ENCODE peak calls at places on chromosomes 5 and 9, in five cellular contexts. F is H1, G is AG09309, N is WTC11, M is uterus. X is an unnamed sample.

GRCh38 chr5:138918680-138919079 is 43.5 kb upstream of the LRRTM2 start:
- DNase-seq in F (no peak), G (no peak), N (no peak), M (no peak), X (no peak)

GRCh38 chr9:127637322-127637847 is 25.3 kb downstream of the STXBP1 start:
- DNase-seq in F (no peak), G (peak), N (no peak), M (peak), X (peak)

GRCh38 chr9:106954562-106954961 is 91.6 kb downstream of the ZNF462 start:
- DNase-seq in F (no peak), G (no peak), N (no peak), M (no peak), X (no peak)

GRCh38 chr5:134127376-134127861 is 12.9 kb downstream of the TCF7 start:
- DNase-seq in F (no peak), G (no peak), N (no peak), M (no peak), X (no peak)

GRCh38 chr5:137214446-137215189 is 284.5 kb downstream of the SPOCK1 start:
- DNase-seq in F (no peak), G (no peak), N (no peak), M (no peak), X (no peak)

GRCh38 chr5:54616031-54616430 is 98.5 kb downstream of the SNX18 start:
- DNase-seq in F (no peak), G (peak), N (no peak), M (peak), X (peak)

GRCh38 chr5:116518423-116518822 is 56.2 kb downstream of the SEMA6A start:
- DNase-seq in F (no peak), G (no peak), N (no peak), M (no peak), X (no peak)

GRCh38 chr5:154712518-154713437 is 42.4 kb upstream of the LARP1 start:
- DNase-seq in F (peak), G (no peak), N (peak), M (no peak), X (peak)

GRCh38 chr5:170446365-170446764 is 57.2 kb upstream of the KCNMB1 start:
- DNase-seq in F (no peak), G (no peak), N (no peak), M (no peak), X (no peak)

GRCh38 chr5:94672746-94673145 is 54.3 kb downstream of the SLF1 start:
- DNase-seq in F (no peak), G (no peak), N (no peak), M (no peak), X (no peak)

GRCh38 chr5:136047858-136048257 is 19.1 kb downstream of the TGFBI start:
- DNase-seq in F (no peak), G (no peak), N (no peak), M (peak), X (no peak)

GRCh38 chr9:123473226-123473625 is 117.2 kb downstream of the CRB2 start:
- DNase-seq in F (no peak), G (no peak), N (no peak), M (no peak), X (no peak)

GRCh38 chr9:131310833-131311554 is 21.5 kb downstream of the PLPP7 start:
- DNase-seq in F (no peak), G (no peak), N (no peak), M (no peak), X (no peak)

GRCh38 chr9:94881023-94881422 is 154.5 kb downstream of the AOPEP start:
- DNase-seq in F (peak), G (no peak), N (no peak), M (no peak), X (peak)

GRCh38 chr9:137602661-137603060 is 2.8 kb upstream of the ARRDC1 start:
- DNase-seq in F (no peak), G (no peak), N (no peak), M (no peak), X (no peak)

GRCh38 chr5:132526290-132526973 is 16.9 kb downstream of the IL5 start:
- DNase-seq in F (peak), G (no peak), N (peak), M (peak), X (peak)

GRCh38 chr5:169988947-169989346 is 8.7 kb upstream of the INSYN2B start:
- DNase-seq in F (no peak), G (no peak), N (no peak), M (no peak), X (no peak)

GRCh38 chr5:81524015-81524414 is 130.1 kb upstream of the ACOT12 start:
- DNase-seq in F (no peak), G (no peak), N (no peak), M (no peak), X (no peak)

GRCh38 chr5:135709998-135710670 is 124.3 kb upstream of the SLC25A48 start:
- DNase-seq in F (no peak), G (no peak), N (no peak), M (no peak), X (no peak)

GRCh38 chr9:136945333-136946227 is 537 bp downstream of the C8G start:
- DNase-seq in F (peak), G (no peak), N (no peak), M (no peak), X (no peak)

GRCh38 chr9:37036237-37037136 is 2.4 kb upstream of the PAX5 start:
- DNase-seq in F (peak), G (no peak), N (peak), M (no peak), X (no peak)

GRCh38 chr5:14063117-14063516 is 80.0 kb upstream of the TRIO start:
- DNase-seq in F (no peak), G (no peak), N (no peak), M (no peak), X (peak)

GRCh38 chr9:84917366-84918063 is 248.0 kb downstream of the NTRK2 start:
- DNase-seq in F (no peak), G (no peak), N (no peak), M (no peak), X (no peak)

GRCh38 chr5:149211566-149211965 is 60.1 kb upstream of the AFAP1L1 start:
- DNase-seq in F (no peak), G (peak), N (no peak), M (no peak), X (peak)

GRCh38 chr5:151151793-151152192 is 5.8 kb downstream of the ANXA6 start:
- DNase-seq in F (no peak), G (no peak), N (no peak), M (no peak), X (peak)

GRCh38 chr5:151770383-151771258 is 1.1 kb upstream of the G3BP1 start:
- DNase-seq in F (peak), G (no peak), N (peak), M (peak), X (peak)

GRCh38 chr5:38258319-38259061 is at the start of gene EGFLAM:
- DNase-seq in F (peak), G (no peak), N (peak), M (no peak), X (no peak)

GRCh38 chr5:73312146-73312871 is 136.3 kb downstream of the FOXD1 start:
- DNase-seq in F (no peak), G (peak), N (peak), M (no peak), X (peak)

GRCh38 chr5:38660194-38660668 is 103.8 kb upstream of the LIFR start:
- DNase-seq in F (no peak), G (no peak), N (peak), M (no peak), X (no peak)

GRCh38 chr9:23123048-23123632 is 676.5 kb downstream of the DMRTA1 start:
- DNase-seq in F (peak), G (no peak), N (peak), M (no peak), X (peak)

DNA sequence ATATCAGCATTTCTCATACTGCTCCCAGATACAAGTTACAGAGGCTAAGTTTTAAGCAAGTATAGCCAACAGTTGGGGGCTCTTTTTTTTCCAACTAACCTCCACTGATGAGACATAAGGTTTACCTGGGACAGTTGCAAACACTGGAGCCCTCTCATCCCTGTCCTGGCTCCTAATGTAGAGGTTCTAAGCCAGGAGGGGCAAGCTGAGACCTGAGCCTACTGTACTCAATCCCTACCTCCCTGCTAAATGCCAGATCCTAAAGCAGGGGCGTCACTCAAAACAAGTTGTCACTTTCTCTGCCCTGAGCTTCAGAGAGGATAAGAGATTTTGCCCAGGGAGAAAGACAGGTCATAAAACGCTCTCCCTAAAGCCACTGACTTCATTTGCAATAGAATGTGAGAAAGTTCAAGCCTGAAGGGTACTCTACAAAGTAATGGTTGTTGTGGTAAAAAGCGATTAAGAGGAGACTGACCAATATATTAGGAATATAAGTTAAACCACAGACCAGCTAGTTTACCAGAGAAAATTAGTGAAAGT is 88.4 kb upstream of the SLC27A6 start:
- DNase-seq in F (no peak), G (no peak), N (no peak), M (no peak), X (no peak)
- TF ChIP-seq CTCF in F (no peak), G (no peak), N (no peak), M (no peak), X (no peak)

GRCh38 chr5:78269088-78269703 is 25.3 kb downstream of the AP3B1 start:
- DNase-seq in F (no peak), G (no peak), N (no peak), M (no peak), X (no peak)
- TF ChIP-seq CTCF in F (no peak), G (peak), N (peak), M (peak), X (peak)

GRCh38 chr5:108729306-108729645 is 18.4 kb upstream of the FER start:
- DNase-seq in F (no peak), G (no peak), N (no peak), M (no peak), X (no peak)

GRCh38 chr5:108728566-108729305 is 19.0 kb upstream of the FER start:
- DNase-seq in F (no peak), G (no peak), N (no peak), M (no peak), X (no peak)

GRCh38 chr5:108727154-108727638 is 20.5 kb upstream of the FER start:
- DNase-seq in F (peak), G (no peak), N (no peak), M (no peak), X (peak)

GRCh38 chr5:108726446-108727091 is 21.1 kb upstream of the FER start:
- DNase-seq in F (no peak), G (no peak), N (no peak), M (no peak), X (no peak)

GRCh38 chr5:108727639-108728565 is 19.8 kb upstream of the FER start:
- DNase-seq in F (peak), G (peak), N (peak), M (peak), X (peak)
- TF ChIP-seq CTCF in F (no peak), G (no peak), N (no peak), M (peak), X (peak)

GRCh38 chr5:96934695-96935555 is 955 bp upstream of the LNPEP start:
- DNase-seq in F (peak), G (peak), N (peak), M (peak), X (peak)
- TF ChIP-seq CTCF in F (no peak), G (peak), N (no peak), M (peak), X (no peak)